ENCODE peak calls at places on chromosomes 4 and X, in six cellular contexts. P, R, C, D, F and M are unnamed samples.
A peak's percentile ranks its signal among the peaks of the same experiment; 100 is the strongest.

GRCh38 chr4:159280442-159281172 is 177.7 kb downstream of the RAPGEF2 start:
- DNase-seq in P (no peak), R (no peak), D (no peak), F (no peak), C (no peak), M (no peak)

GRCh38 chr4:1201851-1202525 is 29.6 kb upstream of the SPON2 start:
- DNase-seq in D (peak; percentile 80), R (no peak), P (no peak), F (peak; percentile 49), C (peak; percentile 57), M (no peak)

GRCh38 chrX:13283968-13284914 is 35.6 kb downstream of the ATXN3L start:
- DNase-seq in D (no peak), F (peak; percentile 55), P (no peak), R (no peak), C (no peak), M (no peak)

GRCh38 chr4:110196871-110197420 is 1.5 kb downstream of the ELOVL6 start:
- DNase-seq in F (no peak), P (no peak), R (peak; percentile 85), C (peak; percentile 83), D (peak; percentile 77), M (peak; percentile 72)

GRCh38 chr4:82984459-82984858 is 26.2 kb downstream of the LIN54 start:
- DNase-seq in D (no peak), F (peak; percentile 4), R (no peak), C (no peak), P (no peak), M (no peak)

GRCh38 chr4:104429150-104429741 is 65.4 kb downstream of the CXXC4 start:
- DNase-seq in D (no peak), F (no peak), C (peak; percentile 15), R (no peak), P (no peak), M (no peak)

GRCh38 chr4:41550308-41550707 is 12.4 kb downstream of the LIMCH1 start:
- DNase-seq in C (no peak), F (no peak), D (no peak), R (no peak), P (no peak), M (no peak)

GRCh38 chrX:73847991-73848390 is 285.0 kb downstream of the CHIC1 start:
- DNase-seq in P (no peak), C (no peak), F (no peak), R (peak; percentile 46), D (no peak), M (no peak)

GRCh38 chrX:44890247-44890646 is 17.3 kb downstream of the KDM6A start:
- DNase-seq in P (no peak), C (no peak), F (no peak), R (no peak), D (no peak), M (no peak)

GRCh38 chrX:151852294-151852693 is 60.4 kb upstream of the MAGEA4 start:
- DNase-seq in P (no peak), R (peak; percentile 50), C (no peak), F (no peak), D (no peak), M (no peak)

GRCh38 chr4:153159016-153159415 is 45.2 kb upstream of the TRIM2 start:
- DNase-seq in D (no peak), C (no peak), F (no peak), P (no peak), R (peak; percentile 56), M (no peak)

GRCh38 chr4:5500165-5500564 is 208.2 kb downstream of the EVC2 start:
- DNase-seq in F (no peak), R (no peak), D (no peak), C (no peak), P (no peak), M (no peak)

GRCh38 chr4:10171055-10171454 is 54.5 kb upstream of the WDR1 start:
- DNase-seq in F (no peak), D (no peak), R (no peak), P (no peak), C (no peak), M (no peak)

GRCh38 chrX:134715930-134716619 is 57.8 kb upstream of the PLAC1 start:
- DNase-seq in D (no peak), R (no peak), F (no peak), P (no peak), C (no peak), M (no peak)

GRCh38 chr4:38820329-38821061 is 15.9 kb upstream of the TLR1 start:
- DNase-seq in D (no peak), R (no peak), F (no peak), P (no peak), C (no peak), M (no peak)

GRCh38 chr4:183659029-183659870 is at the start of the genes RWDD4 and TRAPPC11:
- DNase-seq in R (peak; percentile 96), F (peak; percentile 92), C (peak; percentile 93), D (peak; percentile 99), P (peak; percentile 91), M (peak; percentile 100)

GRCh38 chr4:183658362-183659028 is 490 bp downstream of the RWDD4 start:
- DNase-seq in P (no peak), D (peak; percentile 55), C (peak; percentile 65), R (peak; percentile 44), F (no peak), M (no peak)

GRCh38 chr4:183659919-183660318 is 826 bp downstream of the TRAPPC11 start:
- DNase-seq in C (no peak), D (no peak), R (peak; percentile 40), F (no peak), P (no peak), M (no peak)

GRCh38 chr4:183657564-183657963 is 1.4 kb downstream of the RWDD4 start:
- DNase-seq in C (no peak), P (no peak), F (no peak), R (no peak), D (no peak), M (no peak)
- H3K4me3 ChIP-seq in C (peak overlapping the region; percentile 90), P (peak overlapping the region; percentile 71), F (no peak overlapping the region), R (peak overlapping the region; percentile 83), D (peak overlapping the region; percentile 92), M (no peak overlapping the region)

GRCh38 chr4:75660491-75660890 is 12.7 kb downstream of the G3BP2 start:
- DNase-seq in P (no peak), R (no peak), C (no peak), F (no peak), D (no peak), M (no peak)

GRCh38 chr4:75662626-75663025 is 10.6 kb downstream of the G3BP2 start:
- DNase-seq in C (no peak), D (no peak), F (no peak), P (no peak), R (no peak), M (no peak)

GRCh38 chr4:75671802-75672421 is 1.3 kb downstream of the G3BP2 start:
- DNase-seq in C (no peak), F (no peak), R (no peak), D (no peak), P (no peak), M (no peak)

GRCh38 chr4:75668596-75668995 is 4.6 kb downstream of the G3BP2 start:
- DNase-seq in F (no peak), D (no peak), C (no peak), P (no peak), R (no peak), M (no peak)

GRCh38 chr4:75666299-75666698 is 6.9 kb downstream of the G3BP2 start:
- DNase-seq in F (no peak), C (no peak), D (no peak), P (no peak), R (no peak), M (no peak)
- H3K4me3 ChIP-seq in F (no peak overlapping the region), C (no peak overlapping the region), D (no peak overlapping the region), P (no peak overlapping the region), R (no peak overlapping the region), M (no peak overlapping the region)

GRCh38 chr4:126777649-126778048 is 855.1 kb upstream of the INTU start:
- DNase-seq in C (no peak), R (no peak), F (peak; percentile 85), D (no peak), P (no peak), M (no peak)

GRCh38 chr4:126776361-126776760 is 856.4 kb upstream of the INTU start:
- DNase-seq in R (no peak), P (no peak), C (no peak), D (no peak), F (no peak), M (no peak)

GRCh38 chr4:126779446-126780166 is 853.2 kb upstream of the INTU start:
- DNase-seq in P (no peak), D (peak; percentile 39), F (no peak), C (no peak), R (no peak), M (no peak)

GRCh38 chr4:126779001-126779400 is 853.8 kb upstream of the INTU start:
- DNase-seq in D (no peak), P (no peak), F (no peak), R (no peak), C (no peak), M (no peak)

GRCh38 chr4:126778348-126778747 is 854.4 kb upstream of the INTU start:
- DNase-seq in C (no peak), F (peak; percentile 60), R (no peak), D (no peak), P (no peak), M (no peak)
- H3K4me3 ChIP-seq in C (no peak overlapping the region), F (no peak overlapping the region), R (no peak overlapping the region), D (no peak overlapping the region), P (no peak overlapping the region), M (no peak overlapping the region)

GRCh38 chr4:176308441-176308840 is 11.3 kb upstream of the SPCS3 start:
- DNase-seq in F (no peak), R (no peak), P (no peak), C (no peak), D (no peak), M (no peak)

GRCh38 chr4:176309046-176309445 is 10.7 kb upstream of the SPCS3 start:
- DNase-seq in R (peak; percentile 82), D (no peak), F (no peak), P (no peak), C (no peak), M (no peak)

GRCh38 chr4:176309772-176310171 is 10.0 kb upstream of the SPCS3 start:
- DNase-seq in D (no peak), C (no peak), P (no peak), R (no peak), F (no peak), M (no peak)

GRCh38 chr4:176306837-176307590 is 12.8 kb upstream of the SPCS3 start:
- DNase-seq in C (no peak), R (no peak), F (no peak), P (no peak), D (no peak), M (no peak)

DNA sequence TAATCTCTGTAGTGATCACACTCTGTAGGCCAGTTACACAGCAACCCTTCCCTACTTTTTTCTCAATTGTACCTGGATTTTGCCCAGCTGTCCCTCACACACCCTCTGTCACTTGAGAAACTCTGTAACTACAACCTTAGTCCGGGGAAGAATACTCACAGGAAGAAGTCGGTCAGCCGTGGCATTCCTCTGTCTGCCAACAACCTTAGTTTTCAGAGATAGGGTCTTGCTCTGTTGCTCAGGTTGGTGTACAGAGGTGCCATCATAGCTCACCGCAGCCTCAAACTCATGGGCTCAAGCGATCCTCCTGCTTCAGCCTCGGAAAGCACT is 12.2 kb upstream of the SPCS3 start:
- DNase-seq in C (no peak), R (no peak), D (no peak), F (no peak), P (no peak), M (no peak)
- H3K4me3 ChIP-seq in C (no peak overlapping the region), R (no peak overlapping the region), D (no peak overlapping the region), F (no peak overlapping the region), P (no peak overlapping the region), M (no peak overlapping the region)

GRCh38 chr4:15652191-15652590 is 3.0 kb downstream of the FBXL5 start:
- DNase-seq in R (no peak), C (no peak), P (no peak), F (no peak), D (no peak), M (no peak)
- H3K4me3 ChIP-seq in R (peak overlapping the region; percentile 94), C (peak overlapping the region; percentile 0), P (peak overlapping the region; percentile 94), F (no peak overlapping the region), D (peak overlapping the region; percentile 83), M (no peak overlapping the region)